ENCODE peak calls at places on chromosomes 12 and 14, in eight cellular contexts. Y is epithelial cell of prostate; I is activated T-helper 1 cell treated with anti-CD3 and anti-CD28 coated beads, Interleukin-12 subunit alpha, Interleukin-12 subunit beta, Interleukin-2, Interleukin-4 antibody, amounts not matched to agents 30 ng/mL and 10 ng/mL and 1 ng/mL, durations not matched to agents 14 hours and 24 hours and 36 hours; T is glutamatergic neuron; H is cardiac septum; C is mesenteric fat pad; X is lower leg skin; E is GM18507. N is an unnamed sample.
A peak's percentile ranks its signal among the peaks of the same experiment; 100 is the strongest.

GRCh38 chr12:105522166-105522825 is 191.8 kb downstream of the C12orf75 start:
- DNase-seq in H (no peak), C (no peak), T (no peak), X (no peak), I (no peak), Y (no peak), E (no peak), N (no peak)

GRCh38 chr14:64766430-64767151 is 62.4 kb downstream of the PLEKHG3 start:
- DNase-seq in Y (no peak), X (no peak), H (no peak), E (no peak), T (no peak), C (no peak), I (no peak), N (no peak)

GRCh38 chr12:39329015-39329414 is 113.9 kb downstream of the KIF21A start:
- DNase-seq in X (no peak), H (no peak), I (no peak), Y (no peak), T (no peak), E (no peak), C (no peak), N (no peak)

GRCh38 chr12:54588110-54588831 is at the start of gene PPP1R1A:
- DNase-seq in H (no peak), T (peak; percentile 71), Y (no peak), E (no peak), X (no peak), I (no peak), C (no peak), N (no peak)

GRCh38 chr12:121590476-121591143 is 9.8 kb upstream of the KDM2B start:
- DNase-seq in T (no peak), X (no peak), H (no peak), C (no peak), E (no peak), I (peak; percentile 64), Y (no peak), N (no peak)

GRCh38 chr12:127107744-127108143 is 1159.2 kb upstream of the TMEM132C start:
- DNase-seq in I (no peak), E (no peak), T (no peak), C (no peak), Y (peak; percentile 76), H (no peak), X (no peak), N (no peak)

GRCh38 chr12:106942775-106943174 is 12.9 kb upstream of the TMEM263 start:
- DNase-seq in H (no peak), E (no peak), C (no peak), T (no peak), I (no peak), Y (no peak), X (no peak), N (no peak)

GRCh38 chr12:94570161-94570560 is 80.2 kb downstream of the TMCC3 start:
- DNase-seq in I (no peak), Y (no peak), T (no peak), X (no peak), E (no peak), H (no peak), C (no peak), N (no peak)

GRCh38 chr14:75450381-75451276 is 22.8 kb downstream of the JDP2 start:
- DNase-seq in H (no peak), T (no peak), X (peak; percentile 75), C (no peak), I (no peak), Y (peak; percentile 44), E (no peak), N (no peak)

GRCh38 chr12:45572114-45572513 is 157.4 kb upstream of the ARID2 start:
- DNase-seq in Y (peak; percentile 22), I (no peak), C (no peak), H (no peak), X (no peak), E (no peak), T (no peak), N (no peak)

GRCh38 chr12:12190087-12190809 is 76.6 kb downstream of the LRP6 start:
- DNase-seq in Y (no peak), T (no peak), I (no peak), E (no peak), C (no peak), X (no peak), H (no peak), N (no peak)

GRCh38 chr12:3305464-3305863 is 185.5 kb upstream of the PRMT8 start:
- DNase-seq in Y (no peak), E (no peak), C (no peak), H (no peak), T (no peak), X (no peak), I (no peak), N (peak; percentile 57)

GRCh38 chr12:9731797-9732196 is 1.1 kb downstream of the CLECL1 start:
- DNase-seq in Y (no peak), E (no peak), X (no peak), C (no peak), H (no peak), T (no peak), I (no peak), N (no peak)

GRCh38 chr12:5456906-5457305 is 25.0 kb downstream of the NTF3 start:
- DNase-seq in H (no peak), I (no peak), C (no peak), Y (no peak), T (no peak), E (no peak), X (no peak), N (no peak)

GRCh38 chr12:120142231-120142877 is 25.8 kb upstream of the RAB35 start:
- DNase-seq in I (no peak), X (no peak), C (no peak), H (no peak), E (no peak), T (no peak), Y (no peak), N (no peak)

GRCh38 chr14:61566537-61567225 is 128.6 kb upstream of the HIF1A start:
- DNase-seq in Y (no peak), T (no peak), H (no peak), I (no peak), E (no peak), C (no peak), X (no peak), N (no peak)

GRCh38 chr12:57089259-57090245 is 638 bp downstream of the NAB2 start:
- DNase-seq in E (no peak), I (peak; percentile 51), T (peak; percentile 54), C (no peak), H (peak; percentile 89), X (peak; percentile 73), Y (no peak), N (peak; percentile 40)

GRCh38 chr14:51616724-51617409 is 34.8 kb upstream of the FRMD6 start:
- DNase-seq in E (no peak), I (no peak), Y (peak; percentile 43), H (no peak), T (no peak), C (no peak), X (peak; percentile 26), N (no peak)

GRCh38 chr14:74478996-74479635 is 14.0 kb downstream of the NPC2 start:
- DNase-seq in T (no peak), E (no peak), C (no peak), H (no peak), Y (no peak), I (no peak), X (no peak), N (peak; percentile 21)

GRCh38 chr12:52522346-52523011 is 2.3 kb upstream of the KRT5 start:
- DNase-seq in I (no peak), X (peak; percentile 76), Y (no peak), T (no peak), C (no peak), E (no peak), H (peak; percentile 69), N (peak; percentile 31)

GRCh38 chr12:3132636-3133409 is 55.6 kb downstream of the TSPAN9 start:
- DNase-seq in T (no peak), C (no peak), Y (no peak), E (no peak), H (peak; percentile 82), X (no peak), I (no peak), N (peak; percentile 43)

N was measured in NCI-H146.